ENCODE peak calls at places on chromosomes 1 and 21, in nine cellular contexts. M, G, K, B, W, O, P, Z and R are unnamed samples.

GRCh38 chr1:96865731-96866684 is 144.4 kb downstream of the PTBP2 start:
- DNase-seq in M (no peak), B (no peak), W (no peak), Z (peak; percentile 70), G (no peak), O (peak; percentile 87), K (peak; percentile 100), P (no peak), R (no peak)

GRCh38 chr1:205161071-205161470 is 39.3 kb upstream of the RBBP5 start:
- DNase-seq in B (no peak), M (no peak), W (no peak), O (no peak), Z (no peak), P (no peak), K (no peak), G (no peak), R (no peak)

GRCh38 chr1:59394706-59395417 is 98.0 kb downstream of the FGGY start:
- DNase-seq in P (no peak), G (no peak), O (no peak), B (no peak), Z (no peak), M (no peak), K (no peak), W (no peak), R (no peak)

GRCh38 chr1:201551877-201552731 is 13.2 kb downstream of the NAV1 start:
- DNase-seq in M (no peak), K (peak; percentile 81), B (no peak), Z (peak; percentile 70), G (no peak), O (peak; percentile 93), W (peak; percentile 24), P (no peak), R (no peak)

GRCh38 chr21:39444406-39445145 is 1.0 kb downstream of the LCA5L start:
- DNase-seq in B (no peak), K (peak; percentile 41), O (peak; percentile 51), G (no peak), W (no peak), M (no peak), P (no peak), Z (peak; percentile 60), R (no peak)

GRCh38 chr21:37498664-37499063 is 132.1 kb downstream of the DYRK1A start:
- DNase-seq in P (no peak), K (no peak), B (no peak), W (no peak), M (no peak), G (no peak), O (no peak), Z (no peak), R (no peak)

GRCh38 chr1:168386949-168387586 is 106.4 kb downstream of the TBX19 start:
- DNase-seq in K (peak; percentile 2), W (peak; percentile 76), G (peak; percentile 75), Z (no peak), B (peak; percentile 85), M (no peak), O (no peak), P (peak; percentile 12), R (peak; percentile 21)

GRCh38 chr1:165174485-165174884 is 182.0 kb downstream of the LMX1A start:
- DNase-seq in P (no peak), B (no peak), O (no peak), G (no peak), Z (no peak), M (no peak), K (no peak), W (no peak), R (no peak)

GRCh38 chr1:19044471-19044870 is 88.0 kb upstream of the IFFO2 start:
- DNase-seq in K (no peak), O (no peak), P (no peak), B (peak; percentile 35), W (peak; percentile 15), G (no peak), M (no peak), Z (no peak), R (no peak)

GRCh38 chr1:46550751-46551231 is 656 bp downstream of the KNCN start:
- DNase-seq in P (no peak), O (no peak), W (peak; percentile 84), K (no peak), M (no peak), Z (no peak), B (no peak), G (no peak), R (no peak)

GRCh38 chr1:154849645-154850131 is 20.4 kb downstream of the KCNN3 start:
- DNase-seq in Z (no peak), W (no peak), K (no peak), B (no peak), P (no peak), M (no peak), G (no peak), O (peak; percentile 34), R (no peak)

GRCh38 chr1:6421266-6421665 is 1.5 kb upstream of the HES2 start:
- DNase-seq in O (no peak), M (no peak), K (no peak), Z (no peak), G (no peak), W (peak; percentile 61), B (no peak), P (no peak), R (no peak)

GRCh38 chr1:239212841-239213240 is 173.5 kb upstream of the CHRM3 start:
- DNase-seq in W (no peak), P (no peak), B (no peak), K (no peak), Z (no peak), G (no peak), O (no peak), M (no peak), R (no peak)

GRCh38 chr1:50060279-50060678 is 36.5 kb upstream of the AGBL4 start:
- DNase-seq in B (no peak), G (no peak), M (no peak), K (no peak), O (no peak), P (no peak), W (no peak), Z (no peak), R (no peak)

GRCh38 chr1:236760480-236760879 is 34.6 kb upstream of the MTR start:
- DNase-seq in P (no peak), W (no peak), B (no peak), K (no peak), Z (no peak), M (no peak), O (no peak), G (no peak), R (no peak)

GRCh38 chr1:175077356-175078030 is 9.9 kb downstream of the TNN start:
- DNase-seq in P (no peak), O (no peak), K (no peak), W (no peak), Z (no peak), M (no peak), B (no peak), G (no peak), R (no peak)